ENCODE peak calls at places on chromosome 14, in six cellular contexts. S, E, D, Y, Q and N are unnamed samples.

GRCh38 chr14:37559386-37559785 is 35.7 kb downstream of the FOXA1 start:
- DNase-seq in S (no peak), E (no peak), D (no peak), Y (no peak), Q (no peak), N (peak)

GRCh38 chr14:42469637-42470426 is 863.2 kb downstream of the LRFN5 start:
- DNase-seq in S (no peak), E (peak), D (peak), Y (no peak), Q (no peak), N (peak)

GRCh38 chr14:100914597-100915021 is 11.1 kb upstream of the RTL1 start:
- DNase-seq in S (no peak), E (no peak), D (no peak), Y (no peak), Q (no peak), N (peak)

GRCh38 chr14:101654051-101654450 is 92.8 kb downstream of the DIO3 start:
- DNase-seq in S (no peak), E (no peak), D (no peak), Y (no peak), Q (no peak), N (no peak)

GRCh38 chr14:95409472-95410307 is 90.0 kb upstream of the CLMN start:
- DNase-seq in S (no peak), E (no peak), D (no peak), Y (no peak), Q (no peak), N (no peak)

GRCh38 chr14:100815478-100816285 is 10.2 kb upstream of the MEG3 start:
- DNase-seq in S (peak), E (no peak), D (no peak), Y (no peak), Q (no peak), N (peak)

GRCh38 chr14:100383727-100384158 is 60.6 kb downstream of the SLC25A47 start:
- DNase-seq in S (peak), E (no peak), D (peak), Y (peak), Q (peak), N (peak)

GRCh38 chr14:68806526-68807147 is 13.8 kb upstream of the ZFP36L1 start:
- DNase-seq in S (no peak), E (no peak), D (no peak), Y (no peak), Q (peak), N (no peak)

GRCh38 chr14:73784065-73784987 is 67.3 kb upstream of the PTGR2 start:
- DNase-seq in S (no peak), E (no peak), D (no peak), Y (no peak), Q (no peak), N (peak)

GRCh38 chr14:32224731-32225377 is 21.8 kb upstream of the RNU6-8 start:
- DNase-seq in S (peak), E (no peak), D (peak), Y (peak), Q (peak), N (peak)

GRCh38 chr14:28629328-28630004 is 137.1 kb upstream of the FOXG1 start:
- DNase-seq in S (no peak), E (no peak), D (no peak), Y (no peak), Q (no peak), N (no peak)

GRCh38 chr14:96986701-96987474 is 189.7 kb downstream of the VRK1 start:
- DNase-seq in S (no peak), E (no peak), D (no peak), Y (no peak), Q (no peak), N (no peak)

GRCh38 chr14:102279688-102280348 is 25.1 kb downstream of the MOK start:
- DNase-seq in S (peak), E (no peak), D (peak), Y (no peak), Q (no peak), N (peak)

DNA sequence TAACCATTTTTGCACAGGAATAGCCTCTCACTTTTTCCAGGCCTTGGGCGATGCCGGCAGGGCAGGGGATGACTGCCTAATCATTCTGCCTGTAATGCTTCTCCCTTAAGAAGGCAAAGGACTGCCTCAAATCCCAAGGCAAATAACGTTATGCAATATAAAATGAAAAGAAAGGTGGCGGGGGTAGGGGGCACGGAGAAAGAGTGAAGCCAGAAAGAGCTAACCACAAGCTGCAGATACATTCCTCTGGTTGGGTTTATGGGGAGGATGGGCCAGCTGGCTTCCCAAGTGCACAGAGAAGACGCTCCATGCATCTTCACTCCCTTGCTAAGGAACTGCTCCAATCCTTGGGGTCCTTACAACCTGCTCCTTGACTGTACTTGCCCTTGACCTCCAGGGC is 229.5 kb downstream of the FOXN3 start:
- DNase-seq in S (no peak), E (no peak), D (no peak), Y (no peak), Q (no peak), N (no peak)
- TF ChIP-seq SMC3 in S (no peak), E (no peak), D (no peak), Y (no peak), Q (no peak), N (no peak)

GRCh38 chr14:89304972-89305703 is 111.9 kb downstream of the FOXN3 start:
- DNase-seq in S (no peak), E (peak), D (no peak), Y (no peak), Q (peak), N (peak)

GRCh38 chr14:89310211-89310610 is 106.8 kb downstream of the FOXN3 start:
- DNase-seq in S (no peak), E (no peak), D (no peak), Y (no peak), Q (no peak), N (no peak)

GRCh38 chr14:89309670-89310177 is 107.3 kb downstream of the FOXN3 start:
- DNase-seq in S (no peak), E (no peak), D (no peak), Y (no peak), Q (no peak), N (no peak)

GRCh38 chr14:89307409-89307808 is 109.6 kb downstream of the FOXN3 start:
- DNase-seq in S (no peak), E (no peak), D (no peak), Y (no peak), Q (no peak), N (no peak)

DNA sequence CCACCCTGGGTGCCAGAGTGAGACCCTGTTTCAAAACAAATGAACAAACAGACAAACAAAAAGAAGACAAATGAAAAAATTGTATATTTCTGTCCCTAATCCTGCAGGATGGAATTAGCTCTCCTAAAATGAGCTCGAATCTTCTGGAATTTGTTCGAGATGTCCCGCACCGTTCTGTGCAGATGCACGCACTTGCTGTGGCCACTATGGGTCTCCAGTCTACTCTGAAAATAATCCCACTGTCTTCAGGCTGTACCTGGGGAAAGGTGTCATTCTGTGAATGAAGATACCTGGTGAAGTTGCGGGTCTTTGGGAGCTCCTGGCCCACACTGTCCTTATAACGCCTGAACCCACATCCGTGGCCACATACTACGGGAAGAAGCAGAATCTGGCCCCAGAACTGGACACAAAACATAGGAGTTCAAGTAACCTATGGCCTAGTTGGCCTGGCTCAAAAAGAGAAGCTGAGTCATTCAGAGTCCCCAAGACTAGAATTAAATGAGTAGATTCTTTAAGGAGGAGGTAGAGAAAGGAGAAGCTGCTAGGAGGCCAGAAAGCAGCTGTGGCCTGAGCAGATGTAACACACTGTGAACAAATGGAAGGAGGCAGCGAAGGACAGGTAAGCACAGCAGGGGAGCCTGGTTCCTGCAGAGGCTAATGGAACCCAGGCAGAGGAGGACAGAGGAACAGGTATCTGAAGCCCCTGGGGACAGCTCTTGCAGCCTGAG is 108.6 kb downstream of the FOXN3 start:
- DNase-seq in S (no peak), E (no peak), D (no peak), Y (no peak), Q (no peak), N (peak)
- TF ChIP-seq SMC3 in S (no peak), E (no peak), D (no peak), Y (no peak), Q (no peak), N (no peak)

GRCh38 chr14:71863049-71863448 is 69.2 kb upstream of the RGS6 start:
- DNase-seq in S (no peak), E (no peak), D (no peak), Y (no peak), Q (no peak), N (no peak)
- TF ChIP-seq SMC3 in S (no peak), E (no peak), D (no peak), Y (no peak), Q (no peak), N (no peak)

GRCh38 chr14:26984318-26985177 is 386.7 kb upstream of the NOVA1 start:
- DNase-seq in S (peak), E (no peak), D (peak), Y (peak), Q (peak), N (peak)
- TF ChIP-seq SMC3 in S (peak), E (no peak), D (peak), Y (peak), Q (peak), N (peak)

GRCh38 chr14:104966261-104967143 is 11.7 kb downstream of the AHNAK2 start:
- DNase-seq in S (no peak), E (no peak), D (no peak), Y (no peak), Q (no peak), N (no peak)

GRCh38 chr14:104967414-104968152 is 10.6 kb downstream of the AHNAK2 start:
- DNase-seq in S (no peak), E (no peak), D (peak), Y (no peak), Q (peak), N (no peak)

GRCh38 chr14:104965561-104966231 is 12.5 kb downstream of the AHNAK2 start:
- DNase-seq in S (no peak), E (no peak), D (no peak), Y (no peak), Q (no peak), N (no peak)

GRCh38 chr14:104968153-104968527 is 10.0 kb downstream of the AHNAK2 start:
- DNase-seq in S (no peak), E (no peak), D (peak), Y (peak), Q (peak), N (peak)

DNA sequence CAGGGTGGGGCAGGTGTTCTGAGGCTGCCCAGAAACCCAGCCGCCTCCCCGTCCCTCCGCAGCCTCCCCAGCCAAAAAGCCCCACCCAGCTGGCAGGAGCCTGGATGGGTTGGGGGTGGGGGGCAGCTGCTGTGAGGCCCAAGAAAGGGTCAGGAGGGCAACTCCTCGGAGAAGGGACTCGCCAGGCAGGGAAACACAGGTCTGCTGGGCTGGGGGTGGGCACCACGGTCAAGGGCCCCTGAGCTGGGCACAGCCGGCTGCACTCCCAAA is 11.1 kb downstream of the AHNAK2 start:
- DNase-seq in S (no peak), E (no peak), D (no peak), Y (no peak), Q (no peak), N (no peak)
- TF ChIP-seq SMC3 in S (no peak), E (no peak), D (no peak), Y (no peak), Q (no peak), N (no peak)